ENCODE peak calls at places on chromosomes 2 and 18, in six cellular contexts. P is CD8-positive, alpha-beta memory T cell; J is GM12891; L is RWPE1; G is endothelial cell; V is DMS 273 treated with DMSO at 0.1 percent for 48 hours. S is an unnamed sample.

GRCh38 chr2:101714098-101714497 is 16.6 kb downstream of the MAP4K4 start:
- DNase-seq in V (no peak), J (no peak), G (no peak), L (no peak), P (no peak), S (no peak)

GRCh38 chr2:219197388-219197787 is 9.2 kb upstream of the ZFAND2B start:
- DNase-seq in P (no peak), J (no peak), L (no peak), G (no peak), V (no peak), S (no peak)

GRCh38 chr2:174300114-174300513 is 34.6 kb upstream of the SP9 start:
- DNase-seq in G (no peak), V (no peak), L (no peak), J (no peak), P (no peak), S (no peak)

GRCh38 chr2:152403395-152403794 is 68.4 kb downstream of the FMNL2 start:
- DNase-seq in P (no peak), G (no peak), V (no peak), J (no peak), L (no peak), S (no peak)

GRCh38 chr2:143078106-143078505 is 51.1 kb upstream of the ARHGAP15 start:
- DNase-seq in J (no peak), G (no peak), L (no peak), P (no peak), V (no peak), S (no peak)

GRCh38 chr2:77578354-77578753 is 56.2 kb upstream of the LRRTM4 start:
- DNase-seq in P (no peak), J (no peak), V (no peak), G (no peak), L (no peak), S (no peak)

GRCh38 chr2:221166283-221166682 is 405.8 kb downstream of the EPHA4 start:
- DNase-seq in G (no peak), P (no peak), L (no peak), V (no peak), J (no peak), S (no peak)

GRCh38 chr18:31943895-31944816 is 1.2 kb upstream of the TRAPPC8 start:
- DNase-seq in P (peak), G (no peak), V (no peak), J (no peak), L (peak), S (no peak)

GRCh38 chr2:45578056-45578843 is 32.8 kb downstream of the SRBD1 start:
- DNase-seq in G (peak), V (no peak), L (no peak), P (peak), J (no peak), S (peak)

GRCh38 chr2:187986392-187987105 is 305.1 kb upstream of the GULP1 start:
- DNase-seq in V (no peak), J (no peak), P (no peak), L (peak), G (no peak), S (peak)

GRCh38 chr18:11880586-11881304 is 27.4 kb downstream of the MPPE1 start:
- DNase-seq in P (no peak), G (no peak), V (no peak), L (no peak), J (no peak), S (no peak)

GRCh38 chr2:127504552-127505460 is 21.5 kb downstream of the IWS1 start:
- DNase-seq in V (no peak), P (no peak), L (no peak), J (no peak), G (no peak), S (peak)

GRCh38 chr2:43105586-43106562 is 120.5 kb downstream of the ZFP36L2 start:
- DNase-seq in G (no peak), L (no peak), V (no peak), J (no peak), P (no peak), S (no peak)

GRCh38 chr2:162474006-162474405 is 130.1 kb downstream of the GCA start:
- DNase-seq in V (no peak), J (no peak), P (no peak), L (no peak), G (no peak), S (no peak)

GRCh38 chr18:51342815-51343214 is 145.3 kb upstream of the MEX3C start:
- DNase-seq in P (no peak), G (no peak), L (peak), V (peak), J (no peak), S (peak)

GRCh38 chr2:31442376-31442775 is 27.8 kb upstream of the XDH start:
- DNase-seq in J (no peak), P (no peak), G (no peak), V (no peak), L (no peak), S (no peak)

GRCh38 chr2:85656468-85656867 is 11.5 kb downstream of the SFTPB start:
- DNase-seq in L (no peak), V (no peak), P (no peak), J (no peak), G (no peak), S (no peak)

GRCh38 chr2:12169721-12170120 is 423.3 kb downstream of the LPIN1 start:
- DNase-seq in P (peak), G (peak), V (no peak), L (no peak), J (no peak), S (peak)

GRCh38 chr2:6723865-6724571 is 141.7 kb downstream of the CMPK2 start:
- DNase-seq in G (no peak), P (no peak), L (no peak), V (no peak), J (no peak), S (no peak)